ENCODE peak calls at places on chromosome 17, in ten cellular contexts. One of them, this sample, is unnamed.

GRCh38 chr17:4199818-4200402 is 56.9 kb downstream of the CYB5D2 start:
- DNase-seq in endothelial cell: peak; percentile 51
- DNase-seq in A172: peak; percentile 40
- DNase-seq in OCI-LY7: peak; percentile 75
- DNase-seq in cardiac muscle cell: peak; percentile 44
- DNase-seq in occipital lobe: no peak
- DNase-seq in left ventricle myocardium inferior: no peak
- DNase-seq in T-helper 1 cell: no peak
- DNase-seq in stimulated activated CD8-positive, alpha-beta memory T cell treated with anti-CD3 and anti-CD28 coated beads, Interleukin-15, amount 100 ng/mL, for 24 hours: no peak
- DNase-seq in activated CD8-positive, alpha-beta memory T cell treated with anti-CD3 and anti-CD28 coated beads for 24 hours: no peak
- DNase-seq in this sample: peak; percentile 64

GRCh38 chr17:44348234-44348987 is 3.3 kb downstream of the GRN start:
- DNase-seq in endothelial cell: no peak
- DNase-seq in A172: peak; percentile 60
- DNase-seq in OCI-LY7: peak; percentile 91
- DNase-seq in cardiac muscle cell: no peak
- DNase-seq in occipital lobe: no peak
- DNase-seq in left ventricle myocardium inferior: no peak
- DNase-seq in T-helper 1 cell: no peak
- DNase-seq in stimulated activated CD8-positive, alpha-beta memory T cell treated with anti-CD3 and anti-CD28 coated beads, Interleukin-15, amount 100 ng/mL, for 24 hours: no peak
- DNase-seq in activated CD8-positive, alpha-beta memory T cell treated with anti-CD3 and anti-CD28 coated beads for 24 hours: no peak
- DNase-seq in this sample: no peak

GRCh38 chr17:34199449-34199848 is 55.6 kb upstream of the CCL2 start:
- DNase-seq in endothelial cell: no peak
- DNase-seq in A172: no peak
- DNase-seq in OCI-LY7: no peak
- DNase-seq in cardiac muscle cell: no peak
- DNase-seq in occipital lobe: no peak
- DNase-seq in left ventricle myocardium inferior: no peak
- DNase-seq in T-helper 1 cell: no peak
- DNase-seq in stimulated activated CD8-positive, alpha-beta memory T cell treated with anti-CD3 and anti-CD28 coated beads, Interleukin-15, amount 100 ng/mL, for 24 hours: no peak
- DNase-seq in activated CD8-positive, alpha-beta memory T cell treated with anti-CD3 and anti-CD28 coated beads for 24 hours: no peak
- DNase-seq in this sample: no peak

GRCh38 chr17:38742431-38743308 is 5.5 kb downstream of the PCGF2 start:
- DNase-seq in endothelial cell: no peak
- DNase-seq in A172: no peak
- DNase-seq in OCI-LY7: peak; percentile 66
- DNase-seq in cardiac muscle cell: no peak
- DNase-seq in occipital lobe: no peak
- DNase-seq in left ventricle myocardium inferior: no peak
- DNase-seq in T-helper 1 cell: no peak
- DNase-seq in stimulated activated CD8-positive, alpha-beta memory T cell treated with anti-CD3 and anti-CD28 coated beads, Interleukin-15, amount 100 ng/mL, for 24 hours: no peak
- DNase-seq in activated CD8-positive, alpha-beta memory T cell treated with anti-CD3 and anti-CD28 coated beads for 24 hours: no peak
- DNase-seq in this sample: no peak

GRCh38 chr17:3748576-3748975 is 24.9 kb downstream of the HASPIN start:
- DNase-seq in endothelial cell: no peak
- DNase-seq in A172: no peak
- DNase-seq in OCI-LY7: no peak
- DNase-seq in cardiac muscle cell: no peak
- DNase-seq in occipital lobe: no peak
- DNase-seq in left ventricle myocardium inferior: no peak
- DNase-seq in T-helper 1 cell: no peak
- DNase-seq in stimulated activated CD8-positive, alpha-beta memory T cell treated with anti-CD3 and anti-CD28 coated beads, Interleukin-15, amount 100 ng/mL, for 24 hours: no peak
- DNase-seq in activated CD8-positive, alpha-beta memory T cell treated with anti-CD3 and anti-CD28 coated beads for 24 hours: no peak
- DNase-seq in this sample: no peak

GRCh38 chr17:12302711-12303110 is 282.0 kb downstream of the MAP2K4 start:
- DNase-seq in endothelial cell: no peak
- DNase-seq in A172: no peak
- DNase-seq in OCI-LY7: no peak
- DNase-seq in cardiac muscle cell: no peak
- DNase-seq in occipital lobe: no peak
- DNase-seq in left ventricle myocardium inferior: no peak
- DNase-seq in T-helper 1 cell: no peak
- DNase-seq in stimulated activated CD8-positive, alpha-beta memory T cell treated with anti-CD3 and anti-CD28 coated beads, Interleukin-15, amount 100 ng/mL, for 24 hours: no peak
- DNase-seq in activated CD8-positive, alpha-beta memory T cell treated with anti-CD3 and anti-CD28 coated beads for 24 hours: no peak
- DNase-seq in this sample: no peak

GRCh38 chr17:51121620-51122472 is 1.2 kb upstream of the SPAG9 start:
- DNase-seq in endothelial cell: peak; percentile 72
- DNase-seq in A172: peak; percentile 99
- DNase-seq in OCI-LY7: peak; percentile 21
- DNase-seq in cardiac muscle cell: peak; percentile 71
- DNase-seq in occipital lobe: peak; percentile 73
- DNase-seq in left ventricle myocardium inferior: peak; percentile 85
- DNase-seq in T-helper 1 cell: peak; percentile 53
- DNase-seq in stimulated activated CD8-positive, alpha-beta memory T cell treated with anti-CD3 and anti-CD28 coated beads, Interleukin-15, amount 100 ng/mL, for 24 hours: peak; percentile 69
- DNase-seq in activated CD8-positive, alpha-beta memory T cell treated with anti-CD3 and anti-CD28 coated beads for 24 hours: peak; percentile 89
- DNase-seq in this sample: peak; percentile 89

GRCh38 chr17:44786551-44787081 is 27.8 kb downstream of the ADAM11 start:
- DNase-seq in endothelial cell: no peak
- DNase-seq in A172: no peak
- DNase-seq in OCI-LY7: no peak
- DNase-seq in cardiac muscle cell: peak; percentile 83
- DNase-seq in occipital lobe: peak; percentile 36
- DNase-seq in left ventricle myocardium inferior: peak; percentile 58
- DNase-seq in T-helper 1 cell: no peak
- DNase-seq in stimulated activated CD8-positive, alpha-beta memory T cell treated with anti-CD3 and anti-CD28 coated beads, Interleukin-15, amount 100 ng/mL, for 24 hours: no peak
- DNase-seq in activated CD8-positive, alpha-beta memory T cell treated with anti-CD3 and anti-CD28 coated beads for 24 hours: no peak
- DNase-seq in this sample: no peak

GRCh38 chr17:31216053-31216751 is 80.8 kb downstream of the OMG start:
- DNase-seq in endothelial cell: no peak
- DNase-seq in A172: peak; percentile 51
- DNase-seq in OCI-LY7: peak; percentile 72
- DNase-seq in cardiac muscle cell: peak; percentile 51
- DNase-seq in occipital lobe: no peak
- DNase-seq in left ventricle myocardium inferior: no peak
- DNase-seq in T-helper 1 cell: no peak
- DNase-seq in stimulated activated CD8-positive, alpha-beta memory T cell treated with anti-CD3 and anti-CD28 coated beads, Interleukin-15, amount 100 ng/mL, for 24 hours: no peak
- DNase-seq in activated CD8-positive, alpha-beta memory T cell treated with anti-CD3 and anti-CD28 coated beads for 24 hours: no peak
- DNase-seq in this sample: no peak

GRCh38 chr17:4087911-4088693 is 54.7 kb downstream of the ZZEF1 start:
- DNase-seq in endothelial cell: no peak
- DNase-seq in A172: peak; percentile 69
- DNase-seq in OCI-LY7: no peak
- DNase-seq in cardiac muscle cell: no peak
- DNase-seq in occipital lobe: no peak
- DNase-seq in left ventricle myocardium inferior: no peak
- DNase-seq in T-helper 1 cell: no peak
- DNase-seq in stimulated activated CD8-positive, alpha-beta memory T cell treated with anti-CD3 and anti-CD28 coated beads, Interleukin-15, amount 100 ng/mL, for 24 hours: no peak
- DNase-seq in activated CD8-positive, alpha-beta memory T cell treated with anti-CD3 and anti-CD28 coated beads for 24 hours: no peak
- DNase-seq in this sample: no peak

GRCh38 chr17:1150863-1151685 is 28.7 kb downstream of the ABR start:
- DNase-seq in endothelial cell: peak; percentile 25
- DNase-seq in A172: peak; percentile 67
- DNase-seq in OCI-LY7: no peak
- DNase-seq in cardiac muscle cell: no peak
- DNase-seq in occipital lobe: no peak
- DNase-seq in left ventricle myocardium inferior: no peak
- DNase-seq in T-helper 1 cell: no peak
- DNase-seq in stimulated activated CD8-positive, alpha-beta memory T cell treated with anti-CD3 and anti-CD28 coated beads, Interleukin-15, amount 100 ng/mL, for 24 hours: no peak
- DNase-seq in activated CD8-positive, alpha-beta memory T cell treated with anti-CD3 and anti-CD28 coated beads for 24 hours: no peak
- DNase-seq in this sample: no peak

GRCh38 chr17:5219536-5219935 is 15.1 kb downstream of the SCIMP start:
- DNase-seq in endothelial cell: no peak
- DNase-seq in A172: no peak
- DNase-seq in OCI-LY7: no peak
- DNase-seq in cardiac muscle cell: no peak
- DNase-seq in occipital lobe: no peak
- DNase-seq in left ventricle myocardium inferior: no peak
- DNase-seq in T-helper 1 cell: no peak
- DNase-seq in stimulated activated CD8-positive, alpha-beta memory T cell treated with anti-CD3 and anti-CD28 coated beads, Interleukin-15, amount 100 ng/mL, for 24 hours: no peak
- DNase-seq in activated CD8-positive, alpha-beta memory T cell treated with anti-CD3 and anti-CD28 coated beads for 24 hours: no peak
- DNase-seq in this sample: peak; percentile 23

GRCh38 chr17:78708510-78708973 is 73.5 kb downstream of the CYTH1 start:
- DNase-seq in endothelial cell: peak; percentile 70
- DNase-seq in A172: peak; percentile 70
- DNase-seq in OCI-LY7: peak; percentile 90
- DNase-seq in cardiac muscle cell: peak; percentile 75
- DNase-seq in occipital lobe: peak; percentile 73
- DNase-seq in left ventricle myocardium inferior: peak; percentile 65
- DNase-seq in T-helper 1 cell: peak; percentile 39
- DNase-seq in stimulated activated CD8-positive, alpha-beta memory T cell treated with anti-CD3 and anti-CD28 coated beads, Interleukin-15, amount 100 ng/mL, for 24 hours: no peak
- DNase-seq in activated CD8-positive, alpha-beta memory T cell treated with anti-CD3 and anti-CD28 coated beads for 24 hours: peak; percentile 81
- DNase-seq in this sample: peak; percentile 75

GRCh38 chr17:79811036-79811887 is 14.4 kb upstream of the CBX8 start:
- DNase-seq in endothelial cell: peak; percentile 70
- DNase-seq in A172: peak; percentile 56
- DNase-seq in OCI-LY7: peak; percentile 72
- DNase-seq in cardiac muscle cell: peak; percentile 80
- DNase-seq in occipital lobe: no peak
- DNase-seq in left ventricle myocardium inferior: no peak
- DNase-seq in T-helper 1 cell: no peak
- DNase-seq in stimulated activated CD8-positive, alpha-beta memory T cell treated with anti-CD3 and anti-CD28 coated beads, Interleukin-15, amount 100 ng/mL, for 24 hours: no peak
- DNase-seq in activated CD8-positive, alpha-beta memory T cell treated with anti-CD3 and anti-CD28 coated beads for 24 hours: no peak
- DNase-seq in this sample: no peak

GRCh38 chr17:65022751-65023421 is 33.7 kb downstream of the GNA13 start:
- DNase-seq in endothelial cell: no peak
- DNase-seq in A172: peak; percentile 19
- DNase-seq in OCI-LY7: no peak
- DNase-seq in cardiac muscle cell: no peak
- DNase-seq in occipital lobe: no peak
- DNase-seq in left ventricle myocardium inferior: no peak
- DNase-seq in T-helper 1 cell: no peak
- DNase-seq in stimulated activated CD8-positive, alpha-beta memory T cell treated with anti-CD3 and anti-CD28 coated beads, Interleukin-15, amount 100 ng/mL, for 24 hours: no peak
- DNase-seq in activated CD8-positive, alpha-beta memory T cell treated with anti-CD3 and anti-CD28 coated beads for 24 hours: no peak
- DNase-seq in this sample: no peak

GRCh38 chr17:81517339-81518112 is 4.9 kb upstream of the ACTG1 start:
- DNase-seq in endothelial cell: no peak
- DNase-seq in A172: no peak
- DNase-seq in OCI-LY7: peak; percentile 94
- DNase-seq in cardiac muscle cell: peak; percentile 14
- DNase-seq in occipital lobe: no peak
- DNase-seq in left ventricle myocardium inferior: no peak
- DNase-seq in T-helper 1 cell: no peak
- DNase-seq in stimulated activated CD8-positive, alpha-beta memory T cell treated with anti-CD3 and anti-CD28 coated beads, Interleukin-15, amount 100 ng/mL, for 24 hours: no peak
- DNase-seq in activated CD8-positive, alpha-beta memory T cell treated with anti-CD3 and anti-CD28 coated beads for 24 hours: peak; percentile 65
- DNase-seq in this sample: peak; percentile 66

GRCh38 chr17:29557085-29557697 is 9.6 kb downstream of the ABHD15 start:
- DNase-seq in endothelial cell: no peak
- DNase-seq in A172: peak; percentile 80
- DNase-seq in OCI-LY7: no peak
- DNase-seq in cardiac muscle cell: no peak
- DNase-seq in occipital lobe: no peak
- DNase-seq in left ventricle myocardium inferior: no peak
- DNase-seq in T-helper 1 cell: no peak
- DNase-seq in stimulated activated CD8-positive, alpha-beta memory T cell treated with anti-CD3 and anti-CD28 coated beads, Interleukin-15, amount 100 ng/mL, for 24 hours: no peak
- DNase-seq in activated CD8-positive, alpha-beta memory T cell treated with anti-CD3 and anti-CD28 coated beads for 24 hours: no peak
- DNase-seq in this sample: no peak

GRCh38 chr17:17675925-17676534 is 5.2 kb upstream of the RAI1 start:
- DNase-seq in endothelial cell: no peak
- DNase-seq in A172: no peak
- DNase-seq in OCI-LY7: peak; percentile 86
- DNase-seq in cardiac muscle cell: no peak
- DNase-seq in occipital lobe: peak; percentile 38
- DNase-seq in left ventricle myocardium inferior: no peak
- DNase-seq in T-helper 1 cell: no peak
- DNase-seq in stimulated activated CD8-positive, alpha-beta memory T cell treated with anti-CD3 and anti-CD28 coated beads, Interleukin-15, amount 100 ng/mL, for 24 hours: no peak
- DNase-seq in activated CD8-positive, alpha-beta memory T cell treated with anti-CD3 and anti-CD28 coated beads for 24 hours: no peak
- DNase-seq in this sample: no peak

GRCh38 chr17:28467456-28468025 is 5.9 kb upstream of the SLC13A2 start:
- DNase-seq in endothelial cell: no peak
- DNase-seq in A172: peak; percentile 57
- DNase-seq in OCI-LY7: no peak
- DNase-seq in cardiac muscle cell: no peak
- DNase-seq in occipital lobe: no peak
- DNase-seq in left ventricle myocardium inferior: no peak
- DNase-seq in T-helper 1 cell: no peak
- DNase-seq in stimulated activated CD8-positive, alpha-beta memory T cell treated with anti-CD3 and anti-CD28 coated beads, Interleukin-15, amount 100 ng/mL, for 24 hours: no peak
- DNase-seq in activated CD8-positive, alpha-beta memory T cell treated with anti-CD3 and anti-CD28 coated beads for 24 hours: no peak
- DNase-seq in this sample: no peak

GRCh38 chr17:21551081-21551881 is 141.0 kb upstream of the KCNJ18 start:
- DNase-seq in endothelial cell: peak; percentile 82
- DNase-seq in A172: peak; percentile 66
- DNase-seq in OCI-LY7: peak; percentile 82
- DNase-seq in cardiac muscle cell: peak; percentile 86
- DNase-seq in occipital lobe: peak; percentile 86
- DNase-seq in left ventricle myocardium inferior: peak; percentile 84
- DNase-seq in T-helper 1 cell: peak; percentile 67
- DNase-seq in stimulated activated CD8-positive, alpha-beta memory T cell treated with anti-CD3 and anti-CD28 coated beads, Interleukin-15, amount 100 ng/mL, for 24 hours: peak; percentile 68
- DNase-seq in activated CD8-positive, alpha-beta memory T cell treated with anti-CD3 and anti-CD28 coated beads for 24 hours: peak; percentile 92
- DNase-seq in this sample: peak; percentile 85

GRCh38 chr17:82933911-82934310 is 94.1 kb upstream of the ZNF750 start:
- DNase-seq in endothelial cell: no peak
- DNase-seq in A172: no peak
- DNase-seq in OCI-LY7: no peak
- DNase-seq in cardiac muscle cell: no peak
- DNase-seq in occipital lobe: no peak
- DNase-seq in left ventricle myocardium inferior: peak; percentile 7
- DNase-seq in T-helper 1 cell: no peak
- DNase-seq in stimulated activated CD8-positive, alpha-beta memory T cell treated with anti-CD3 and anti-CD28 coated beads, Interleukin-15, amount 100 ng/mL, for 24 hours: no peak
- DNase-seq in activated CD8-positive, alpha-beta memory T cell treated with anti-CD3 and anti-CD28 coated beads for 24 hours: no peak
- DNase-seq in this sample: no peak

GRCh38 chr17:6713130-6713917 is at the start of gene SLC13A5:
- DNase-seq in endothelial cell: peak; percentile 69
- DNase-seq in A172: no peak
- DNase-seq in OCI-LY7: no peak
- DNase-seq in cardiac muscle cell: peak; percentile 79
- DNase-seq in occipital lobe: no peak
- DNase-seq in left ventricle myocardium inferior: no peak
- DNase-seq in T-helper 1 cell: no peak
- DNase-seq in stimulated activated CD8-positive, alpha-beta memory T cell treated with anti-CD3 and anti-CD28 coated beads, Interleukin-15, amount 100 ng/mL, for 24 hours: no peak
- DNase-seq in activated CD8-positive, alpha-beta memory T cell treated with anti-CD3 and anti-CD28 coated beads for 24 hours: peak; percentile 63
- DNase-seq in this sample: peak; percentile 59

GRCh38 chr17:19705201-19705600 is 11.2 kb downstream of the SLC47A2 start:
- DNase-seq in endothelial cell: no peak
- DNase-seq in A172: no peak
- DNase-seq in OCI-LY7: no peak
- DNase-seq in cardiac muscle cell: no peak
- DNase-seq in occipital lobe: no peak
- DNase-seq in left ventricle myocardium inferior: no peak
- DNase-seq in T-helper 1 cell: no peak
- DNase-seq in stimulated activated CD8-positive, alpha-beta memory T cell treated with anti-CD3 and anti-CD28 coated beads, Interleukin-15, amount 100 ng/mL, for 24 hours: no peak
- DNase-seq in activated CD8-positive, alpha-beta memory T cell treated with anti-CD3 and anti-CD28 coated beads for 24 hours: no peak
- DNase-seq in this sample: no peak

GRCh38 chr17:35934760-35935159 is 4.2 kb upstream of the RDM1 start:
- DNase-seq in endothelial cell: no peak
- DNase-seq in A172: no peak
- DNase-seq in OCI-LY7: no peak
- DNase-seq in cardiac muscle cell: no peak
- DNase-seq in occipital lobe: no peak
- DNase-seq in left ventricle myocardium inferior: no peak
- DNase-seq in T-helper 1 cell: no peak
- DNase-seq in stimulated activated CD8-positive, alpha-beta memory T cell treated with anti-CD3 and anti-CD28 coated beads, Interleukin-15, amount 100 ng/mL, for 24 hours: no peak
- DNase-seq in activated CD8-positive, alpha-beta memory T cell treated with anti-CD3 and anti-CD28 coated beads for 24 hours: no peak
- DNase-seq in this sample: no peak

GRCh38 chr17:1362964-1363363 is 37.1 kb downstream of the YWHAE start:
- DNase-seq in endothelial cell: no peak
- DNase-seq in A172: no peak
- DNase-seq in OCI-LY7: peak; percentile 57
- DNase-seq in cardiac muscle cell: no peak
- DNase-seq in occipital lobe: no peak
- DNase-seq in left ventricle myocardium inferior: no peak
- DNase-seq in T-helper 1 cell: no peak
- DNase-seq in stimulated activated CD8-positive, alpha-beta memory T cell treated with anti-CD3 and anti-CD28 coated beads, Interleukin-15, amount 100 ng/mL, for 24 hours: no peak
- DNase-seq in activated CD8-positive, alpha-beta memory T cell treated with anti-CD3 and anti-CD28 coated beads for 24 hours: no peak
- DNase-seq in this sample: no peak

GRCh38 chr17:48609754-48610281 is 999 bp downstream of the HOXB7 start:
- DNase-seq in endothelial cell: no peak
- DNase-seq in A172: peak; percentile 8
- DNase-seq in OCI-LY7: no peak
- DNase-seq in cardiac muscle cell: no peak
- DNase-seq in occipital lobe: no peak
- DNase-seq in left ventricle myocardium inferior: no peak
- DNase-seq in T-helper 1 cell: no peak
- DNase-seq in stimulated activated CD8-positive, alpha-beta memory T cell treated with anti-CD3 and anti-CD28 coated beads, Interleukin-15, amount 100 ng/mL, for 24 hours: no peak
- DNase-seq in activated CD8-positive, alpha-beta memory T cell treated with anti-CD3 and anti-CD28 coated beads for 24 hours: no peak
- DNase-seq in this sample: no peak

This sample was measured in ELF-1.